ENCODE peak calls at places on chromosomes 13 and 19, in four cellular contexts. One of them, this sample, is unnamed.

GRCh38 chr13:102901615-102902305 is 55.9 kb downstream of the ERCC5 start:
- DNase-seq in H9: no peak
- DNase-seq in RWPE1: no peak
- DNase-seq in Calu3: no peak
- DNase-seq in this sample: no peak

GRCh38 chr19:7494416-7495098 is 5.7 kb upstream of the PEX11G start:
- DNase-seq in H9: no peak
- DNase-seq in RWPE1: no peak
- DNase-seq in Calu3: no peak
- DNase-seq in this sample: no peak

GRCh38 chr13:48201044-48201443 is 32.0 kb upstream of the ITM2B start:
- DNase-seq in RWPE1: no peak
- DNase-seq in H9: no peak
- DNase-seq in Calu3: no peak
- DNase-seq in this sample: no peak

GRCh38 chr19:8240274-8241229 is 31.4 kb downstream of the CERS4 start:
- DNase-seq in H9: peak
- DNase-seq in Calu3: peak
- DNase-seq in RWPE1: peak
- DNase-seq in this sample: peak

GRCh38 chr19:49638360-49638759 is 1.6 kb downstream of the RRAS start:
- DNase-seq in RWPE1: no peak
- DNase-seq in Calu3: no peak
- DNase-seq in H9: no peak
- DNase-seq in this sample: no peak

GRCh38 chr19:18023596-18024212 is 15.7 kb downstream of the ARRDC2 start:
- DNase-seq in RWPE1: no peak
- DNase-seq in Calu3: no peak
- DNase-seq in H9: no peak
- DNase-seq in this sample: peak

GRCh38 chr19:52464798-52465470 is 11.6 kb downstream of the ZNF578 start:
- DNase-seq in H9: peak
- DNase-seq in Calu3: no peak
- DNase-seq in RWPE1: no peak
- DNase-seq in this sample: no peak

GRCh38 chr13:40502236-40502635 is 164.2 kb downstream of the FOXO1 start:
- DNase-seq in Calu3: no peak
- DNase-seq in H9: no peak
- DNase-seq in RWPE1: no peak
- DNase-seq in this sample: no peak

GRCh38 chr19:28829762-28830161 is 383.2 kb downstream of the UQCRFS1 start:
- DNase-seq in RWPE1: no peak
- DNase-seq in Calu3: no peak
- DNase-seq in H9: no peak
- DNase-seq in this sample: no peak

GRCh38 chr13:75468098-75468497 is 13.9 kb downstream of the TBC1D4 start:
- DNase-seq in H9: no peak
- DNase-seq in Calu3: no peak
- DNase-seq in RWPE1: no peak
- DNase-seq in this sample: no peak

GRCh38 chr19:55406869-55407624 is 541 bp downstream of the UBE2S start:
- DNase-seq in Calu3: peak
- DNase-seq in RWPE1: peak
- DNase-seq in H9: no peak
- DNase-seq in this sample: no peak

GRCh38 chr19:41273076-41273475 is 8.9 kb downstream of the HNRNPUL1 start:
- DNase-seq in Calu3: no peak
- DNase-seq in H9: no peak
- DNase-seq in RWPE1: no peak
- DNase-seq in this sample: no peak

GRCh38 chr13:109874921-109875454 is 88.6 kb upstream of the IRS2 start:
- DNase-seq in RWPE1: no peak
- DNase-seq in Calu3: no peak
- DNase-seq in H9: no peak
- DNase-seq in this sample: no peak

GRCh38 chr13:67549331-67549730 is 319.2 kb upstream of the PCDH9 start:
- DNase-seq in Calu3: no peak
- DNase-seq in RWPE1: no peak
- DNase-seq in H9: no peak
- DNase-seq in this sample: no peak

GRCh38 chr19:46480409-46480808 is 9.0 kb upstream of the PNMA8A start:
- DNase-seq in H9: no peak
- DNase-seq in RWPE1: no peak
- DNase-seq in Calu3: no peak
- DNase-seq in this sample: no peak

GRCh38 chr19:40141546-40141945 is 49.7 kb upstream of the MAP3K10 start:
- DNase-seq in H9: no peak
- DNase-seq in Calu3: no peak
- DNase-seq in RWPE1: no peak
- DNase-seq in this sample: no peak

GRCh38 chr13:97026759-97027555 is 32.7 kb upstream of the OXGR1 start:
- DNase-seq in RWPE1: no peak
- DNase-seq in Calu3: no peak
- DNase-seq in H9: no peak
- DNase-seq in this sample: no peak

GRCh38 chr13:97028441-97029299 is 34.4 kb upstream of the OXGR1 start:
- DNase-seq in Calu3: peak
- DNase-seq in RWPE1: peak
- DNase-seq in H9: peak
- DNase-seq in this sample: peak

DNA sequence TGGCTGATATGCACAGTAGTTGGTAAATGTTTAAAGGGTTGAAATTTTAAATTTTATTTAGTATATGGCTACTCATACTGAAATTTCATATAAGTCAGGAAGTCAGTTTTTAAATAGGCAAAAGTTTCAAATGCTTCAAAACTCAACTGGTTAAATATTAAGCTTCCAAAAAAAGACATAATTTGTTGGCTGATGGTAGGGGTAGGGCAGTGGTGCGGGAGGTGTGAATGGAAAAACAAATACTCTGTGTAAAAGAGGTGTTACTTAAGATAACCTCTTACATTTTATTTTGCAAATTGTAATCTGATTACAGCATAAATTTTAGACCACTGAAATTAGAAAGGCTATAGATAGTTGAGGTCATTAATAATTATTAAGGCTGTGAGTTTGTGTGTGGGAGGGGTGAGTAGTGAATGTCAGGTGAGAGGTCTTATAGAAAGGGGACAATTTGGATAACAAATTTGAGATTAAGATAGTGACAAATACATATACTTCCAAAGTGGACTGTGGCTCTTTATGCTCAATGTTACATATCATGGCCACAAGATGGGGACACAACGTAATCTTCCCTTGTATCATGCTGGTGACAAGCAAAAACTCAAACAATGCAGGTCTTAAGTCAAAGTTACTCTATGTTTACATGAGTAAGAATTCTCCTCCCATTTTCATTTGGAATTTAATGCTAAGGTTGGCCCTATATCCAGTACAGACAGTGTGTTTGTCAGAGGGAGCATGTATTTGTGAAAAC is 36.6 kb upstream of the OXGR1 start:
- DNase-seq in Calu3: no peak
- DNase-seq in H9: no peak
- DNase-seq in RWPE1: peak
- DNase-seq in this sample: no peak
- TF ChIP-seq CTCF in Calu3: no peak
- TF ChIP-seq CTCF in H9: peak
- TF ChIP-seq CTCF in RWPE1: peak
- TF ChIP-seq CTCF in this sample: no peak

GRCh38 chr19:2317300-2317699 is 9.3 kb upstream of the LINGO3 start:
- DNase-seq in H9: no peak
- DNase-seq in RWPE1: no peak
- DNase-seq in Calu3: no peak
- DNase-seq in this sample: no peak

GRCh38 chr19:2312819-2313501 is 5.0 kb upstream of the LINGO3 start:
- DNase-seq in RWPE1: no peak
- DNase-seq in H9: peak
- DNase-seq in Calu3: no peak
- DNase-seq in this sample: no peak

GRCh38 chr19:2315121-2315817 is 7.3 kb upstream of the LINGO3 start:
- DNase-seq in H9: no peak
- DNase-seq in Calu3: no peak
- DNase-seq in RWPE1: no peak
- DNase-seq in this sample: no peak

GRCh38 chr19:2317756-2318155 is 9.8 kb upstream of the LINGO3 start:
- DNase-seq in H9: no peak
- DNase-seq in RWPE1: no peak
- DNase-seq in Calu3: no peak
- DNase-seq in this sample: no peak

GRCh38 chr19:2315818-2316353 is 7.9 kb upstream of the LINGO3 start:
- DNase-seq in Calu3: peak
- DNase-seq in RWPE1: no peak
- DNase-seq in H9: peak
- DNase-seq in this sample: no peak
- TF ChIP-seq CTCF in Calu3: peak
- TF ChIP-seq CTCF in RWPE1: no peak
- TF ChIP-seq CTCF in H9: peak
- TF ChIP-seq CTCF in this sample: peak

DNA sequence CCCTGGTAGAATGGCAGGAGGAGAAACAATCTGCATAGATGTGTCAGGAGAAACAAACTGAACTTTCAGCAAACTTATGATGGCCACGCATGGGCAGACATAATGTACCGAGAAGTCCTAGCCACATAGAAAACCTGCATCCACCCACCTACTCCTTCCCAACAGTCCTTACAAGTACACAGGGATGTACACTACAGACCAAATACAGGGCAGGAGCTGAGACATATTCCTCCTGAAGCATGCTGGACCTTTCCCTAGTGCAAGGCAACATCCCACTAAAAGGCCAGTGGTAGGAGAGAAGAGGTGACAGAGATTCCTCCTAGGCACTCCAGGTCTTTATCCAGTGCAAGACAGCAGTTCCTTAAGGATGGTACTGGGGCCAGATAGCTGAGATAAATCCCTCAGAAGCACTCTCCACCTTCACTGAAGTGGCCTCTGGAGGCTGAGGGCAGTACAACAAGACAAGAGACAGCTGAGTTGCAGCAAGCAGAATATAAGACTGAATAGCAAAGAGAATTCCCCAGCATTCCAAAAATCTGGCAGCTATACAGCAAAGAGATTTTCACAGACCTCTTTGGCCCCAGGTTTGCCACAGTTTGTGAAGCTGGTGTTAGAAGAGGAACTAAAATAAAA is 18.3 kb downstream of the VWA8 start:
- DNase-seq in Calu3: no peak
- DNase-seq in H9: peak
- DNase-seq in RWPE1: peak
- DNase-seq in this sample: no peak
- TF ChIP-seq CTCF in Calu3: no peak
- TF ChIP-seq CTCF in H9: peak
- TF ChIP-seq CTCF in RWPE1: no peak
- TF ChIP-seq CTCF in this sample: no peak

DNA sequence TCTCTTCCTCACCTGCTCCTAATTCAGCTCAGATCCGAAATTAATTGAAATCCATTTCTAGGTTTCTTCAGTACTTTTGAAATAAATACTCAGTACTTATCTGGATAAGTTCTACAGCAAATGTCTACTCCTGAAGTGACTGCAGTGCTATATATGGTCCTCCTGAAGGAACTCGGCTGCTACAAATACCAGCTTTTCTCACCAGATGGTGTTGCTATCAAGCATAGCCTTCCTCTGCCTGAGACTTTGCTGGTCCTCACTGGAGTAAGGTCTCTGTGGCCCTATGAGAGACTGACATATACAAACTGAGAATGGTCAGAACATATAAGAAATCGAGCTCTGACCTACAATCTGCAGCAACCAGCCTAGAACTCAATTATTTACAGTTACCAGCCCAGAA is 161.6 kb downstream of the NDFIP2 start:
- DNase-seq in H9: no peak
- DNase-seq in RWPE1: no peak
- DNase-seq in Calu3: no peak
- DNase-seq in this sample: no peak
- TF ChIP-seq CTCF in H9: no peak
- TF ChIP-seq CTCF in RWPE1: no peak
- TF ChIP-seq CTCF in Calu3: no peak
- TF ChIP-seq CTCF in this sample: no peak

DNA sequence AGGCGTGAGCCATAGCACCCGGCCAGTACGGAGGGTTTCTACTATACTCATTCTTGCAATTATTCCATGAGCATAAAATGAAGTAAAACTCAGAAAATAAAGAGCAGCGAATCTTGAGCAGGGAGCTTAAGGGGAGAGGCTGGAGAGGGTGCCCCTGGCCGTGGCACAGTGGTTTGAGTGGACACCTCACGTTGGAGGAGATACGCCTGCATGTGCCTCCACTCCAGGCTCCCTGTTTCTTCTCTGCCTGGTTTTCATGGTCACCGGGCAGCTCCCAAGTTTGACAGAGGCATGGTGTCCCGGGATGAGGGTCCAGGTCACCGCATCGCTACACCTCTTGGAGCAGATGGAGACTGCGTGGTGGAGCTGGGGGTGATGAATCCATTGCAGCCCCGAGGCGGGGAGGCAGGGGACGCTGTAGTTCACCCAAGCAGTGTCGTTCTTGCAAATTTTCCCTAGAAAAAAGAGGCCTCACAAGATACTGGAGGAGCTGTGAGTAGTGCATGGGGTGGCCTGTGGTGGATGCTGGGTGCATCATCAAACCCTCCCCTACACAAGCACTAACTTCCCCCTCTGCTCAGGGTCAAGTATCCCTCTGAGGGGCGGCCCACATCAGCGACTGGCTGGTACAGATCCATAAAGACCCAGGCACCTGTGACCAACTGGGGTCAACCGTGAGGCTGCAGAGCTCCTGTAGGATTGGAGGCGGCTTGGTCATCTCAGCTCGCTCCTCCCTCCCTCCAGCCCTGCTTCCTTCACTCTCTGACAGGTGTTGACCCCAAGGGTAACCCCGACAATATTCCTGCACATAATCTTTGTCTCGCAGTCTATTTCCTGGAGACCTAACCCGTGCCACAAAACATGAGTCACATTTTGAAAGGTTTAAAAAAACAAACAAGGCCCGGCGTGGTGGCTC is 3.6 kb upstream of the MIER2 start:
- DNase-seq in Calu3: peak
- DNase-seq in RWPE1: no peak
- DNase-seq in H9: peak
- DNase-seq in this sample: no peak
- TF ChIP-seq CTCF in Calu3: no peak
- TF ChIP-seq CTCF in RWPE1: no peak
- TF ChIP-seq CTCF in H9: peak
- TF ChIP-seq CTCF in this sample: no peak